ENCODE peak calls at places on chromosomes 16 and 17, in four cellular contexts. V, W, Z and A are unnamed samples.

GRCh38 chr17:57518587-57519118 is 226.4 kb downstream of the CCDC182 start:
- DNase-seq in V (no peak), W (no peak), Z (no peak), A (no peak)

GRCh38 chr17:46032909-46033308 is 33.9 kb downstream of the STH start:
- DNase-seq in V (no peak), W (no peak), Z (no peak), A (no peak)

GRCh38 chr16:10525214-10525825 is 55.1 kb downstream of the EMP2 start:
- DNase-seq in V (no peak), W (no peak), Z (no peak), A (no peak)

GRCh38 chr17:4542726-4543191 is 12.4 kb downstream of the MYBBP1A start:
- DNase-seq in V (no peak), W (no peak), Z (no peak), A (no peak)

GRCh38 chr17:17671369-17672119 is 9.7 kb upstream of the RAI1 start:
- DNase-seq in V (no peak), W (no peak), Z (no peak), A (no peak)

GRCh38 chr17:29567362-29568330 is 809 bp upstream of the ABHD15 start:
- DNase-seq in V (peak; percentile 59), W (peak; percentile 46), Z (peak; percentile 90), A (peak; percentile 75)

GRCh38 chr16:88593489-88593888 is 23.3 kb downstream of the ZC3H18 start:
- DNase-seq in V (no peak), W (no peak), Z (no peak), A (no peak)

GRCh38 chr16:9909072-9909471 is 273.2 kb downstream of the GRIN2A start:
- DNase-seq in V (no peak), W (no peak), Z (no peak), A (no peak)

GRCh38 chr17:78966906-78967600 is 12.7 kb downstream of the LGALS3BP start:
- DNase-seq in V (no peak), W (no peak), Z (no peak), A (no peak)

GRCh38 chr16:85605051-85605911 is 7.8 kb upstream of the GSE1 start:
- DNase-seq in V (peak; percentile 22), W (no peak), Z (no peak), A (no peak)

GRCh38 chr16:25478476-25478875 is 213.3 kb upstream of the HS3ST4 start:
- DNase-seq in V (no peak), W (no peak), Z (no peak), A (no peak)

GRCh38 chr17:1039511-1040215 is 42.7 kb downstream of the TIMM22 start:
- DNase-seq in V (peak; percentile 74), W (peak; percentile 84), Z (peak; percentile 93), A (no peak)
- H3K27ac ChIP-seq in V (no peak overlapping the region), W (peak overlapping the region; percentile 80), Z (peak overlapping the region; percentile 81), A (no peak overlapping the region)

GRCh38 chr16:69925311-69925710 is 25.8 kb upstream of the CLEC18A start:
- DNase-seq in V (no peak), W (no peak), Z (no peak), A (no peak)
- H3K27ac ChIP-seq in V (peak overlapping the region; percentile 43), W (no peak overlapping the region), Z (peak overlapping the region; percentile 58), A (no peak overlapping the region)

DNA sequence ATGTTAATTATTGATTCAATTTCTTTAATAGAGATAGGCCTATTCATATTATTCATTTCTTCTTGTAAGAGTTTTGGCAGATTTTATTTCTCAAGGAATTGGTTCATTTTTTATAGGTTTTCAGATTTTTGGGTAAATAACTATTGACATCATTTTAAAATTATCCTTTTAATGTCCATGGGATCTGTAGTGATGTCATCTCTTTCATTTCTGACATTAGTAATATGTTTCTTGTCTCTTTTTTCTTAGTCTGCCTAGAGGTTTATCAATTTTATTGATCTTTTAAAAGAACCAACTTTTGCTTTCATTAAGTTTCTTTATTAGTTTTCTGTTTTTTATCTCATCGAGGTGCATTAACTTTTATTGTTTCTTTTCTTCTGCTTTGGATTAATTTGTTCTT is 162.6 kb downstream of the FTO start:
- DNase-seq in V (no peak), W (no peak), Z (no peak), A (no peak)
- H3K27ac ChIP-seq in V (no peak overlapping the region), W (peak overlapping the region; percentile 9), Z (peak overlapping the region; percentile 8), A (peak overlapping the region; percentile 86)

DNA sequence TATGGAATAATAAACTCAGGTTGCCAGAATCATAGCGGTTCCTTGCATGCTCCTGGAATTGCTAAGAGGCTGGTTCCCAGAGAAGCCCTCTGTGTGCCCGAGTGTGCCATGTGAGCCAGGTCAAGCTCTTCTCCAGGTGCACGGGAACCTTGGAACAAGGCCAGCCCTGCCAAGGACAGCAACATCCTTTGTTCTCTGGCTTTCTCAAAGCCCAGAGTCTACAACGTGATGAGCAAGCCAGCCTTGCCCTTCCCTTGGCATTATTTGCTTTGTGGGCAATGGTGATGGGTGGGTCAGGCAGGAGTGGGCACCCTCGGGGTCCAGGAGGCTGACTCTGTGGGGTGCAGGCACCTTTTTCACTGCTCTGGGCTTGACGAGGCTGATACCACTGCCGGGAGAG is 14.2 kb upstream of the SEC14L1 start:
- DNase-seq in V (peak; percentile 75), W (peak; percentile 73), Z (no peak), A (peak; percentile 92)
- H3K27ac ChIP-seq in V (no peak overlapping the region), W (peak overlapping the region; percentile 98), Z (peak overlapping the region; percentile 75), A (peak overlapping the region; percentile 98)

DNA sequence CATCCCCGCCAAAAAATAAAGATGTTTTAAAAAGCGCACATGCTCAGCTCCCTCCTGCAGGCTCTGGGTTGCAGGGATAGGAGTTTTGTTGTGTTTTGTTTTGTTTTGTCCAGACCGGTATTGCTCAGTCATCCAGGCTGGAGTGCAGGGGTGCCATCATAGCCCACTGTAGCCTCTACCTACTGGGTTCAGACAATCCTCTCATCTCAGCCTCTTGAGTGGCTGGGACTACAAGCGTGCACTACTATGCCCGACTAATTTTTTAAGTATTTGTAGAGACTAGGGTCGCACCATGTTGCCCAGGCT is 661 bp downstream of the WWOX start:
- DNase-seq in V (no peak), W (no peak), Z (no peak), A (no peak)
- H3K27ac ChIP-seq in V (peak overlapping the region; percentile 73), W (no peak overlapping the region), Z (peak overlapping the region; percentile 85), A (peak overlapping the region; percentile 79)